ENCODE peak calls at places on chromosomes 2 and 18, in eight cellular contexts. One of them, this sample, is unnamed.

GRCh38 chr2:108169982-108170625 is 69.7 kb upstream of the SULT1C3 start:
- DNase-seq in iPS DF 6.9: no peak
- DNase-seq in stimulated activated CD4-positive, alpha-beta T cell treated with anti-CD3 and anti-CD28 coated beads, Interleukin-15, amount 100 ng/mL, for 1 hour: no peak
- DNase-seq in GM04504: no peak
- DNase-seq in Right ventricle myocardium superior: no peak
- DNase-seq in stromal cell of bone marrow: no peak
- DNase-seq in CD8-positive, alpha-beta T cell: no peak
- DNase-seq in NCI-H748 treated with DMSO at 0.1 percent for 48 hours: peak
- DNase-seq in this sample: no peak

GRCh38 chr2:28394331-28394877 is 1.7 kb downstream of the FOSL2 start:
- DNase-seq in Right ventricle myocardium superior: peak
- DNase-seq in stimulated activated CD4-positive, alpha-beta T cell treated with anti-CD3 and anti-CD28 coated beads, Interleukin-15, amount 100 ng/mL, for 1 hour: no peak
- DNase-seq in NCI-H748 treated with DMSO at 0.1 percent for 48 hours: peak
- DNase-seq in iPS DF 6.9: no peak
- DNase-seq in stromal cell of bone marrow: no peak
- DNase-seq in CD8-positive, alpha-beta T cell: no peak
- DNase-seq in GM04504: no peak
- DNase-seq in this sample: no peak

GRCh38 chr18:23857756-23858155 is 156.8 kb upstream of the TTC39C start:
- DNase-seq in Right ventricle myocardium superior: no peak
- DNase-seq in stromal cell of bone marrow: no peak
- DNase-seq in CD8-positive, alpha-beta T cell: no peak
- DNase-seq in iPS DF 6.9: no peak
- DNase-seq in GM04504: no peak
- DNase-seq in stimulated activated CD4-positive, alpha-beta T cell treated with anti-CD3 and anti-CD28 coated beads, Interleukin-15, amount 100 ng/mL, for 1 hour: no peak
- DNase-seq in NCI-H748 treated with DMSO at 0.1 percent for 48 hours: no peak
- DNase-seq in this sample: no peak

GRCh38 chr2:96142217-96143113 is 2.8 kb downstream of the DUSP2 start:
- DNase-seq in NCI-H748 treated with DMSO at 0.1 percent for 48 hours: no peak
- DNase-seq in Right ventricle myocardium superior: peak
- DNase-seq in GM04504: no peak
- DNase-seq in stimulated activated CD4-positive, alpha-beta T cell treated with anti-CD3 and anti-CD28 coated beads, Interleukin-15, amount 100 ng/mL, for 1 hour: peak
- DNase-seq in stromal cell of bone marrow: no peak
- DNase-seq in iPS DF 6.9: no peak
- DNase-seq in CD8-positive, alpha-beta T cell: no peak
- DNase-seq in this sample: peak

GRCh38 chr18:53541924-53542323 is 682.5 kb downstream of the MBD2 start:
- DNase-seq in CD8-positive, alpha-beta T cell: no peak
- DNase-seq in stromal cell of bone marrow: no peak
- DNase-seq in iPS DF 6.9: no peak
- DNase-seq in GM04504: no peak
- DNase-seq in Right ventricle myocardium superior: no peak
- DNase-seq in NCI-H748 treated with DMSO at 0.1 percent for 48 hours: no peak
- DNase-seq in stimulated activated CD4-positive, alpha-beta T cell treated with anti-CD3 and anti-CD28 coated beads, Interleukin-15, amount 100 ng/mL, for 1 hour: no peak
- DNase-seq in this sample: no peak

GRCh38 chr2:163175294-163175693 is 336.7 kb upstream of the KCNH7 start:
- DNase-seq in GM04504: no peak
- DNase-seq in CD8-positive, alpha-beta T cell: no peak
- DNase-seq in stimulated activated CD4-positive, alpha-beta T cell treated with anti-CD3 and anti-CD28 coated beads, Interleukin-15, amount 100 ng/mL, for 1 hour: no peak
- DNase-seq in stromal cell of bone marrow: no peak
- DNase-seq in Right ventricle myocardium superior: no peak
- DNase-seq in iPS DF 6.9: no peak
- DNase-seq in NCI-H748 treated with DMSO at 0.1 percent for 48 hours: no peak
- DNase-seq in this sample: no peak

GRCh38 chr2:120684691-120685402 is 50.8 kb upstream of the GLI2 start:
- DNase-seq in stimulated activated CD4-positive, alpha-beta T cell treated with anti-CD3 and anti-CD28 coated beads, Interleukin-15, amount 100 ng/mL, for 1 hour: no peak
- DNase-seq in CD8-positive, alpha-beta T cell: no peak
- DNase-seq in NCI-H748 treated with DMSO at 0.1 percent for 48 hours: no peak
- DNase-seq in Right ventricle myocardium superior: no peak
- DNase-seq in stromal cell of bone marrow: peak
- DNase-seq in GM04504: peak
- DNase-seq in iPS DF 6.9: no peak
- DNase-seq in this sample: no peak

GRCh38 chr18:25621144-25621543 is 269.2 kb upstream of the ZNF521 start:
- DNase-seq in Right ventricle myocardium superior: no peak
- DNase-seq in stimulated activated CD4-positive, alpha-beta T cell treated with anti-CD3 and anti-CD28 coated beads, Interleukin-15, amount 100 ng/mL, for 1 hour: no peak
- DNase-seq in NCI-H748 treated with DMSO at 0.1 percent for 48 hours: no peak
- DNase-seq in GM04504: no peak
- DNase-seq in stromal cell of bone marrow: no peak
- DNase-seq in iPS DF 6.9: no peak
- DNase-seq in CD8-positive, alpha-beta T cell: no peak
- DNase-seq in this sample: no peak

GRCh38 chr2:5696351-5696740 is 4.2 kb downstream of the SOX11 start:
- DNase-seq in iPS DF 6.9: no peak
- DNase-seq in GM04504: no peak
- DNase-seq in NCI-H748 treated with DMSO at 0.1 percent for 48 hours: no peak
- DNase-seq in stromal cell of bone marrow: no peak
- DNase-seq in CD8-positive, alpha-beta T cell: no peak
- DNase-seq in Right ventricle myocardium superior: no peak
- DNase-seq in stimulated activated CD4-positive, alpha-beta T cell treated with anti-CD3 and anti-CD28 coated beads, Interleukin-15, amount 100 ng/mL, for 1 hour: no peak
- DNase-seq in this sample: no peak

GRCh38 chr2:119697290-119698013 is 18.5 kb downstream of the TMEM177 start:
- DNase-seq in iPS DF 6.9: no peak
- DNase-seq in stromal cell of bone marrow: no peak
- DNase-seq in Right ventricle myocardium superior: no peak
- DNase-seq in GM04504: no peak
- DNase-seq in NCI-H748 treated with DMSO at 0.1 percent for 48 hours: no peak
- DNase-seq in CD8-positive, alpha-beta T cell: no peak
- DNase-seq in stimulated activated CD4-positive, alpha-beta T cell treated with anti-CD3 and anti-CD28 coated beads, Interleukin-15, amount 100 ng/mL, for 1 hour: no peak
- DNase-seq in this sample: no peak

GRCh38 chr2:198186257-198186656 is 381.9 kb downstream of the PLCL1 start:
- DNase-seq in iPS DF 6.9: no peak
- DNase-seq in NCI-H748 treated with DMSO at 0.1 percent for 48 hours: no peak
- DNase-seq in GM04504: no peak
- DNase-seq in stromal cell of bone marrow: no peak
- DNase-seq in stimulated activated CD4-positive, alpha-beta T cell treated with anti-CD3 and anti-CD28 coated beads, Interleukin-15, amount 100 ng/mL, for 1 hour: no peak
- DNase-seq in Right ventricle myocardium superior: no peak
- DNase-seq in CD8-positive, alpha-beta T cell: no peak
- DNase-seq in this sample: no peak

GRCh38 chr2:194319222-194319992 is 1337.6 kb upstream of the SLC39A10 start:
- DNase-seq in NCI-H748 treated with DMSO at 0.1 percent for 48 hours: no peak
- DNase-seq in Right ventricle myocardium superior: no peak
- DNase-seq in CD8-positive, alpha-beta T cell: no peak
- DNase-seq in stimulated activated CD4-positive, alpha-beta T cell treated with anti-CD3 and anti-CD28 coated beads, Interleukin-15, amount 100 ng/mL, for 1 hour: no peak
- DNase-seq in stromal cell of bone marrow: no peak
- DNase-seq in iPS DF 6.9: peak
- DNase-seq in GM04504: no peak
- DNase-seq in this sample: no peak

GRCh38 chr2:68594674-68595492 is 48.5 kb upstream of the PROKR1 start:
- DNase-seq in NCI-H748 treated with DMSO at 0.1 percent for 48 hours: peak
- DNase-seq in iPS DF 6.9: peak
- DNase-seq in stromal cell of bone marrow: peak
- DNase-seq in CD8-positive, alpha-beta T cell: peak
- DNase-seq in GM04504: peak
- DNase-seq in Right ventricle myocardium superior: peak
- DNase-seq in stimulated activated CD4-positive, alpha-beta T cell treated with anti-CD3 and anti-CD28 coated beads, Interleukin-15, amount 100 ng/mL, for 1 hour: peak
- DNase-seq in this sample: peak

GRCh38 chr18:59140287-59140885 is 702 bp downstream of the SEC11C start:
- DNase-seq in NCI-H748 treated with DMSO at 0.1 percent for 48 hours: peak
- DNase-seq in stromal cell of bone marrow: peak
- DNase-seq in CD8-positive, alpha-beta T cell: no peak
- DNase-seq in Right ventricle myocardium superior: no peak
- DNase-seq in stimulated activated CD4-positive, alpha-beta T cell treated with anti-CD3 and anti-CD28 coated beads, Interleukin-15, amount 100 ng/mL, for 1 hour: no peak
- DNase-seq in GM04504: no peak
- DNase-seq in iPS DF 6.9: no peak
- DNase-seq in this sample: no peak

GRCh38 chr2:232345251-232345650 is 33.3 kb upstream of the ALPP start:
- DNase-seq in GM04504: no peak
- DNase-seq in iPS DF 6.9: no peak
- DNase-seq in Right ventricle myocardium superior: peak
- DNase-seq in CD8-positive, alpha-beta T cell: no peak
- DNase-seq in stromal cell of bone marrow: no peak
- DNase-seq in NCI-H748 treated with DMSO at 0.1 percent for 48 hours: no peak
- DNase-seq in stimulated activated CD4-positive, alpha-beta T cell treated with anti-CD3 and anti-CD28 coated beads, Interleukin-15, amount 100 ng/mL, for 1 hour: no peak
- DNase-seq in this sample: no peak

GRCh38 chr2:33377048-33377447 is 99.4 kb upstream of the RASGRP3 start:
- DNase-seq in Right ventricle myocardium superior: peak
- DNase-seq in NCI-H748 treated with DMSO at 0.1 percent for 48 hours: no peak
- DNase-seq in stromal cell of bone marrow: peak
- DNase-seq in CD8-positive, alpha-beta T cell: no peak
- DNase-seq in iPS DF 6.9: no peak
- DNase-seq in GM04504: no peak
- DNase-seq in stimulated activated CD4-positive, alpha-beta T cell treated with anti-CD3 and anti-CD28 coated beads, Interleukin-15, amount 100 ng/mL, for 1 hour: no peak
- DNase-seq in this sample: no peak

GRCh38 chr2:222774941-222775340 is 85.9 kb upstream of the ACSL3 start:
- DNase-seq in Right ventricle myocardium superior: no peak
- DNase-seq in NCI-H748 treated with DMSO at 0.1 percent for 48 hours: no peak
- DNase-seq in CD8-positive, alpha-beta T cell: no peak
- DNase-seq in iPS DF 6.9: no peak
- DNase-seq in stromal cell of bone marrow: no peak
- DNase-seq in GM04504: no peak
- DNase-seq in stimulated activated CD4-positive, alpha-beta T cell treated with anti-CD3 and anti-CD28 coated beads, Interleukin-15, amount 100 ng/mL, for 1 hour: no peak
- DNase-seq in this sample: no peak

GRCh38 chr2:120768112-120769048 is 32.7 kb downstream of the GLI2 start:
- DNase-seq in Right ventricle myocardium superior: peak
- DNase-seq in stimulated activated CD4-positive, alpha-beta T cell treated with anti-CD3 and anti-CD28 coated beads, Interleukin-15, amount 100 ng/mL, for 1 hour: no peak
- DNase-seq in NCI-H748 treated with DMSO at 0.1 percent for 48 hours: no peak
- DNase-seq in GM04504: no peak
- DNase-seq in CD8-positive, alpha-beta T cell: no peak
- DNase-seq in stromal cell of bone marrow: no peak
- DNase-seq in iPS DF 6.9: no peak
- DNase-seq in this sample: no peak

GRCh38 chr2:190538201-190538600 is 3.7 kb upstream of the NEMP2 start:
- DNase-seq in GM04504: no peak
- DNase-seq in Right ventricle myocardium superior: no peak
- DNase-seq in stromal cell of bone marrow: no peak
- DNase-seq in NCI-H748 treated with DMSO at 0.1 percent for 48 hours: no peak
- DNase-seq in CD8-positive, alpha-beta T cell: no peak
- DNase-seq in stimulated activated CD4-positive, alpha-beta T cell treated with anti-CD3 and anti-CD28 coated beads, Interleukin-15, amount 100 ng/mL, for 1 hour: no peak
- DNase-seq in iPS DF 6.9: no peak
- DNase-seq in this sample: no peak

GRCh38 chr18:53799134-53799533 is 425.3 kb downstream of the MBD2 start:
- DNase-seq in NCI-H748 treated with DMSO at 0.1 percent for 48 hours: no peak
- DNase-seq in iPS DF 6.9: no peak
- DNase-seq in stromal cell of bone marrow: peak
- DNase-seq in CD8-positive, alpha-beta T cell: no peak
- DNase-seq in Right ventricle myocardium superior: no peak
- DNase-seq in stimulated activated CD4-positive, alpha-beta T cell treated with anti-CD3 and anti-CD28 coated beads, Interleukin-15, amount 100 ng/mL, for 1 hour: no peak
- DNase-seq in GM04504: no peak
- DNase-seq in this sample: no peak

GRCh38 chr2:59732861-59733603 is 820.4 kb downstream of the BCL11A start:
- DNase-seq in stromal cell of bone marrow: no peak
- DNase-seq in CD8-positive, alpha-beta T cell: no peak
- DNase-seq in iPS DF 6.9: no peak
- DNase-seq in GM04504: no peak
- DNase-seq in stimulated activated CD4-positive, alpha-beta T cell treated with anti-CD3 and anti-CD28 coated beads, Interleukin-15, amount 100 ng/mL, for 1 hour: no peak
- DNase-seq in NCI-H748 treated with DMSO at 0.1 percent for 48 hours: no peak
- DNase-seq in Right ventricle myocardium superior: no peak
- DNase-seq in this sample: no peak

GRCh38 chr2:102765061-102765460 is 3.2 kb downstream of the TMEM182 start:
- DNase-seq in iPS DF 6.9: no peak
- DNase-seq in CD8-positive, alpha-beta T cell: no peak
- DNase-seq in stromal cell of bone marrow: no peak
- DNase-seq in stimulated activated CD4-positive, alpha-beta T cell treated with anti-CD3 and anti-CD28 coated beads, Interleukin-15, amount 100 ng/mL, for 1 hour: no peak
- DNase-seq in GM04504: no peak
- DNase-seq in NCI-H748 treated with DMSO at 0.1 percent for 48 hours: no peak
- DNase-seq in Right ventricle myocardium superior: no peak
- DNase-seq in this sample: no peak

GRCh38 chr2:230664128-230664527 is 48.5 kb upstream of the CAB39 start:
- DNase-seq in Right ventricle myocardium superior: peak
- DNase-seq in GM04504: no peak
- DNase-seq in NCI-H748 treated with DMSO at 0.1 percent for 48 hours: no peak
- DNase-seq in stromal cell of bone marrow: no peak
- DNase-seq in stimulated activated CD4-positive, alpha-beta T cell treated with anti-CD3 and anti-CD28 coated beads, Interleukin-15, amount 100 ng/mL, for 1 hour: no peak
- DNase-seq in CD8-positive, alpha-beta T cell: no peak
- DNase-seq in iPS DF 6.9: no peak
- DNase-seq in this sample: no peak

GRCh38 chr2:169565686-169566085 is 8.0 kb downstream of the FASTKD1 start:
- DNase-seq in stimulated activated CD4-positive, alpha-beta T cell treated with anti-CD3 and anti-CD28 coated beads, Interleukin-15, amount 100 ng/mL, for 1 hour: no peak
- DNase-seq in Right ventricle myocardium superior: no peak
- DNase-seq in CD8-positive, alpha-beta T cell: no peak
- DNase-seq in NCI-H748 treated with DMSO at 0.1 percent for 48 hours: no peak
- DNase-seq in stromal cell of bone marrow: no peak
- DNase-seq in GM04504: no peak
- DNase-seq in iPS DF 6.9: no peak
- DNase-seq in this sample: no peak

GRCh38 chr18:76604642-76605240 is 109.7 kb upstream of the ZNF516 start:
- DNase-seq in stimulated activated CD4-positive, alpha-beta T cell treated with anti-CD3 and anti-CD28 coated beads, Interleukin-15, amount 100 ng/mL, for 1 hour: no peak
- DNase-seq in NCI-H748 treated with DMSO at 0.1 percent for 48 hours: no peak
- DNase-seq in Right ventricle myocardium superior: no peak
- DNase-seq in GM04504: no peak
- DNase-seq in iPS DF 6.9: no peak
- DNase-seq in stromal cell of bone marrow: no peak
- DNase-seq in CD8-positive, alpha-beta T cell: no peak
- DNase-seq in this sample: no peak

GRCh38 chr2:190199109-190199508 is 120.5 kb downstream of the HIBCH start:
- DNase-seq in GM04504: no peak
- DNase-seq in CD8-positive, alpha-beta T cell: no peak
- DNase-seq in Right ventricle myocardium superior: no peak
- DNase-seq in iPS DF 6.9: no peak
- DNase-seq in stimulated activated CD4-positive, alpha-beta T cell treated with anti-CD3 and anti-CD28 coated beads, Interleukin-15, amount 100 ng/mL, for 1 hour: no peak
- DNase-seq in NCI-H748 treated with DMSO at 0.1 percent for 48 hours: no peak
- DNase-seq in stromal cell of bone marrow: no peak
- DNase-seq in this sample: no peak

GRCh38 chr2:136131961-136132839 is 14.3 kb upstream of the CXCR4 start:
- DNase-seq in Right ventricle myocardium superior: no peak
- DNase-seq in GM04504: no peak
- DNase-seq in NCI-H748 treated with DMSO at 0.1 percent for 48 hours: no peak
- DNase-seq in iPS DF 6.9: no peak
- DNase-seq in stimulated activated CD4-positive, alpha-beta T cell treated with anti-CD3 and anti-CD28 coated beads, Interleukin-15, amount 100 ng/mL, for 1 hour: peak
- DNase-seq in CD8-positive, alpha-beta T cell: peak
- DNase-seq in stromal cell of bone marrow: no peak
- DNase-seq in this sample: peak